ENCODE peak calls at places on chromosomes 5 and 9, in four cellular contexts. One of them, this sample, is unnamed.

GRCh38 chr5:33711094-33711670 is 180.6 kb downstream of the ADAMTS12 start:
- DNase-seq in AG10803: no peak
- DNase-seq in pancreas: no peak
- DNase-seq in transverse colon: no peak
- DNase-seq in this sample: no peak

GRCh38 chr5:58317009-58317408 is 142.9 kb downstream of the PLK2 start:
- DNase-seq in AG10803: no peak
- DNase-seq in transverse colon: no peak
- DNase-seq in pancreas: no peak
- DNase-seq in this sample: no peak

GRCh38 chr9:119071636-119072035 is 297.6 kb downstream of the BRINP1 start:
- DNase-seq in transverse colon: no peak
- DNase-seq in AG10803: peak
- DNase-seq in pancreas: no peak
- DNase-seq in this sample: no peak

GRCh38 chr5:18652404-18653215 is 1018.4 kb downstream of the TAF11L14 start:
- DNase-seq in transverse colon: no peak
- DNase-seq in AG10803: no peak
- DNase-seq in pancreas: no peak
- DNase-seq in this sample: no peak

GRCh38 chr9:131107760-131108159 is 11.4 kb downstream of the AIF1L start:
- DNase-seq in pancreas: no peak
- DNase-seq in transverse colon: no peak
- DNase-seq in AG10803: no peak
- DNase-seq in this sample: no peak

GRCh38 chr5:177006265-177006972 is at the start of gene UIMC1:
- DNase-seq in AG10803: peak
- DNase-seq in transverse colon: peak
- DNase-seq in pancreas: peak
- DNase-seq in this sample: peak

GRCh38 chr5:56279979-56280378 is 46.8 kb upstream of the ANKRD55 start:
- DNase-seq in transverse colon: no peak
- DNase-seq in pancreas: no peak
- DNase-seq in AG10803: peak
- DNase-seq in this sample: no peak

GRCh38 chr9:105415344-105415980 is 32.4 kb upstream of the FSD1L start:
- DNase-seq in pancreas: peak
- DNase-seq in transverse colon: peak
- DNase-seq in AG10803: peak
- DNase-seq in this sample: peak

GRCh38 chr5:67154518-67155206 is 41.9 kb downstream of the CD180 start:
- DNase-seq in transverse colon: no peak
- DNase-seq in pancreas: no peak
- DNase-seq in AG10803: no peak
- DNase-seq in this sample: no peak

GRCh38 chr5:180620014-180620413 is 28.7 kb upstream of the SCGB3A1 start:
- DNase-seq in transverse colon: no peak
- DNase-seq in pancreas: no peak
- DNase-seq in AG10803: no peak
- DNase-seq in this sample: no peak

GRCh38 chr5:158549306-158549705 is 550.4 kb downstream of the EBF1 start:
- DNase-seq in transverse colon: no peak
- DNase-seq in pancreas: no peak
- DNase-seq in AG10803: no peak
- DNase-seq in this sample: no peak

GRCh38 chr9:95365766-95366165 is 48.3 kb upstream of the FANCC start:
- DNase-seq in transverse colon: no peak
- DNase-seq in pancreas: no peak
- DNase-seq in AG10803: no peak
- DNase-seq in this sample: no peak

GRCh38 chr9:128371622-128372117 is 496 bp downstream of the URM1 start:
- DNase-seq in transverse colon: no peak
- DNase-seq in pancreas: no peak
- DNase-seq in AG10803: no peak
- DNase-seq in this sample: no peak

GRCh38 chr5:107671742-107672211 is 1.0 kb upstream of the EFNA5 start:
- DNase-seq in transverse colon: peak
- DNase-seq in pancreas: no peak
- DNase-seq in AG10803: peak
- DNase-seq in this sample: no peak

GRCh38 chr9:35659340-35659739 is 1.2 kb downstream of the CCDC107 start:
- DNase-seq in AG10803: peak
- DNase-seq in pancreas: no peak
- DNase-seq in transverse colon: no peak
- DNase-seq in this sample: no peak

GRCh38 chr5:100762163-100762562 is 140.9 kb downstream of the ST8SIA4 start:
- DNase-seq in pancreas: no peak
- DNase-seq in AG10803: no peak
- DNase-seq in transverse colon: no peak
- DNase-seq in this sample: no peak

GRCh38 chr5:178078197-178078995 is 34.9 kb upstream of the N4BP3 start:
- DNase-seq in transverse colon: no peak
- DNase-seq in pancreas: no peak
- DNase-seq in AG10803: peak
- DNase-seq in this sample: no peak

GRCh38 chr5:147417133-147417813 is 92.6 kb downstream of the DPYSL3 start:
- DNase-seq in AG10803: peak
- DNase-seq in pancreas: peak
- DNase-seq in transverse colon: peak
- DNase-seq in this sample: no peak

GRCh38 chr5:54309751-54310432 is 481 bp downstream of the ARL15 start:
- DNase-seq in transverse colon: peak
- DNase-seq in pancreas: peak
- DNase-seq in AG10803: no peak
- DNase-seq in this sample: peak

GRCh38 chr5:36495638-36496010 is 110.8 kb upstream of the SLC1A3 start:
- DNase-seq in AG10803: peak
- DNase-seq in transverse colon: no peak
- DNase-seq in pancreas: no peak
- DNase-seq in this sample: no peak

GRCh38 chr5:132883261-132883834 is 9.9 kb downstream of the LEAP2 start:
- DNase-seq in transverse colon: peak
- DNase-seq in AG10803: peak
- DNase-seq in pancreas: peak
- DNase-seq in this sample: no peak

GRCh38 chr5:7422719-7423118 is 26.8 kb downstream of the ADCY2 start:
- DNase-seq in pancreas: no peak
- DNase-seq in AG10803: no peak
- DNase-seq in transverse colon: no peak
- DNase-seq in this sample: no peak

GRCh38 chr9:86944974-86945867 is 2.1 kb downstream of the GAS1 start:
- DNase-seq in transverse colon: no peak
- DNase-seq in pancreas: peak
- DNase-seq in AG10803: peak
- DNase-seq in this sample: no peak

GRCh38 chr5:157381746-157382145 is 78.3 kb upstream of the NIPAL4 start:
- DNase-seq in transverse colon: no peak
- DNase-seq in AG10803: no peak
- DNase-seq in pancreas: no peak
- DNase-seq in this sample: no peak

GRCh38 chr5:157383151-157383810 is 76.7 kb upstream of the NIPAL4 start:
- DNase-seq in AG10803: no peak
- DNase-seq in transverse colon: no peak
- DNase-seq in pancreas: no peak
- DNase-seq in this sample: no peak

GRCh38 chr5:157379983-157380382 is 80.0 kb upstream of the NIPAL4 start:
- DNase-seq in pancreas: no peak
- DNase-seq in AG10803: no peak
- DNase-seq in transverse colon: no peak
- DNase-seq in this sample: no peak

DNA sequence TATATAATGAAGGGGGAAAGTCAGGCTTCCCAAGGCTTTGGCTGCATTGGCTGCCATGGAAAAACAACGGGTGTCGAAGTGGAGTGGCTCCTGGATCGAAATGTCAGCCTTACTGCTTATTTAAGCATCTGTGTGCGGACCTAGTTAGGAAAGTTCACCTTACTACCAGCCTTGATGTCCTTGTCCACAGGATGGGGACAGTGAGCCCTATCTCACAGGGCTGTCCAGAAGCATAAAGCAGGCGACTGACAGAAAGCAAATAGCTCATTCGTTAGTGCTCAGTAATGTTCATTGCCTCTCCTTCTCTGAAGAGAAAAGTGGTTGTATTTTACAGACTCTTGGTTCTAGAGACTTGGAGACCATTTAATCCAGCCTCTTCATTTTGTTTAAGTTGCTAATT is 81.5 kb upstream of the NIPAL4 start:
- DNase-seq in pancreas: no peak
- DNase-seq in transverse colon: no peak
- DNase-seq in AG10803: no peak
- DNase-seq in this sample: no peak
- TF ChIP-seq CTCF in pancreas: no peak
- TF ChIP-seq CTCF in transverse colon: no peak
- TF ChIP-seq CTCF in AG10803: no peak
- TF ChIP-seq CTCF in this sample: no peak

GRCh38 chr5:137735531-137736284 is at the start of gene KLHL3:
- DNase-seq in transverse colon: peak
- DNase-seq in pancreas: peak
- DNase-seq in AG10803: peak
- DNase-seq in this sample: no peak
- TF ChIP-seq CTCF in transverse colon: no peak
- TF ChIP-seq CTCF in pancreas: no peak
- TF ChIP-seq CTCF in AG10803: peak
- TF ChIP-seq CTCF in this sample: no peak

DNA sequence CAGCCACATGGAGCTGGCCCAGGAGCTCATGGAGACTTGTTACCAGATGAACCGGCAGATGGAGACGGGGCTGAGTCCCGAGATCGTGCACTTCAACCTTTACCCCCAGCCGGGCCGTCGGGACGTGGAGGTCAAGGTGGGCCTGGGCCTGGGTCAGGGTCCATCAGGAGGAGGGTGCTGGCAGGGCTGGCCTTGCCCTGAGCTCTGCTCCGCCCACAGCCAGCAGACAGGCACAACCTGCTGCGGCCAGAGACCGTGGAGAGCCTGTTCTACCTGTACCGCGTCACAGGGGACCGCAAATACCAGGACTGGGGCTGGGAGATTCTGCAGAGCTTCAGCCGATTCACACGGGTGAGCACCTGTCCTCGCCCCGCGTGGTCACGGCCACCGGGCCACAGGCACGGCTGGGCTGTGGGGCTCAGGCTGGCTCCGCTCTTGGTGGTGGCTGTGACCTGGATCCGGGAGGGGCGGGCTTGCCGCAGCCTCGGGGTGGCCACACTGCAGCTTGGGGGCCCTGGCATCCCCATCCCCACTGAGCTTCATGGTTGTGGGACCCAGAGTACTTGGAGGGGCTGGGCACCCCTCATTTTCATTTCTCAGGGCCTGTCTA is 7.1 kb downstream of the DPP7 start:
- DNase-seq in pancreas: no peak
- DNase-seq in AG10803: no peak
- DNase-seq in transverse colon: no peak
- DNase-seq in this sample: no peak
- TF ChIP-seq CTCF in pancreas: no peak
- TF ChIP-seq CTCF in AG10803: no peak
- TF ChIP-seq CTCF in transverse colon: no peak
- TF ChIP-seq CTCF in this sample: no peak

GRCh38 chr9:92608221-92609141 is 61.5 kb downstream of the IPPK start:
- DNase-seq in AG10803: peak
- DNase-seq in pancreas: no peak
- DNase-seq in transverse colon: no peak
- DNase-seq in this sample: no peak
- TF ChIP-seq CTCF in AG10803: no peak
- TF ChIP-seq CTCF in pancreas: no peak
- TF ChIP-seq CTCF in transverse colon: no peak
- TF ChIP-seq CTCF in this sample: no peak